ENCODE peak calls at places on chromosomes 3 and 15, in four cellular contexts. R, H, D and Z are unnamed samples.

GRCh38 chr15:64443747-64444621 is 16.4 kb upstream of the ZNF609 start:
- DNase-seq in R (peak), H (no peak), D (peak), Z (no peak)

GRCh38 chr3:134682196-134682880 is 31.5 kb upstream of the KY start:
- DNase-seq in R (no peak), H (no peak), D (peak), Z (no peak)

GRCh38 chr3:187931770-187932278 is 186.6 kb upstream of the BCL6 start:
- DNase-seq in R (no peak), H (no peak), D (no peak), Z (no peak)

GRCh38 chr15:31365032-31365654 is 38.5 kb downstream of the KLF13 start:
- DNase-seq in R (no peak), H (no peak), D (no peak), Z (no peak)

GRCh38 chr3:154786724-154787123 is 293.4 kb upstream of the MME start:
- DNase-seq in R (peak), H (no peak), D (no peak), Z (no peak)

GRCh38 chr15:49383266-49383665 is 39.8 kb upstream of the FGF7 start:
- DNase-seq in R (peak), H (no peak), D (peak), Z (no peak)

GRCh38 chr3:189446959-189447560 is 184.1 kb upstream of the TP63 start:
- DNase-seq in R (peak), H (no peak), D (no peak), Z (no peak)

GRCh38 chr15:71635735-71636134 is 174.6 kb upstream of the NR2E3 start:
- DNase-seq in R (no peak), H (no peak), D (no peak), Z (no peak)

GRCh38 chr3:134881305-134881704 is 86.2 kb downstream of the EPHB1 start:
- DNase-seq in R (no peak), H (no peak), D (no peak), Z (peak)

GRCh38 chr3:42780892-42781700 is 8.0 kb upstream of the CCDC13 start:
- DNase-seq in R (peak), H (no peak), D (peak), Z (no peak)

GRCh38 chr3:167110906-167111305 is 269.2 kb downstream of the ZBBX start:
- DNase-seq in R (no peak), H (no peak), D (no peak), Z (peak)